ENCODE peak calls at places on chromosome 9, in seven cellular contexts. O, V, T, N, J, E and Z are unnamed samples. For H3K9me3, the result is how much of the 10 kb centered on the place peaks cover.

GRCh38 chr9:75096796-75097195 is 8.5 kb downstream of the OSTF1 start:
- DNase-seq in J (no peak), T (no peak), E (no peak), N (no peak), V (no peak), O (peak), Z (no peak)

GRCh38 chr9:69718218-69718617 is 41.6 kb downstream of the PTAR1 start:
- DNase-seq in N (no peak), J (no peak), O (no peak), E (peak), T (no peak), V (no peak), Z (no peak)

GRCh38 chr9:123914517-123915199 is 15.3 kb downstream of the DENND1A start:
- DNase-seq in J (no peak), N (no peak), E (no peak), V (no peak), O (no peak), T (no peak), Z (no peak)

GRCh38 chr9:37954581-37954981 is 50.7 kb upstream of the SLC25A51 start:
- DNase-seq in O (no peak), E (peak), V (no peak), T (no peak), J (no peak), N (no peak), Z (no peak)

GRCh38 chr9:34759432-34760134 is 49.6 kb upstream of the CCL21 start:
- DNase-seq in V (no peak), T (no peak), N (no peak), E (no peak), J (no peak), O (no peak), Z (no peak)

GRCh38 chr9:131800366-131800765 is 60.5 kb upstream of the RAPGEF1 start:
- DNase-seq in V (no peak), T (no peak), J (no peak), O (no peak), N (no peak), E (no peak), Z (no peak)

GRCh38 chr9:34546834-34547827 is 24.3 kb upstream of the ENHO start:
- DNase-seq in J (no peak), N (peak), V (no peak), O (peak), T (peak), E (peak), Z (peak)

GRCh38 chr9:91945277-91946074 is 4.6 kb downstream of the ROR2 start:
- DNase-seq in V (no peak), T (no peak), N (no peak), J (no peak), O (peak), E (no peak), Z (peak)

GRCh38 chr9:116555102-116555501 is 132.0 kb upstream of the TRIM32 start:
- DNase-seq in O (no peak), V (no peak), T (no peak), N (no peak), J (no peak), E (no peak), Z (no peak)

GRCh38 chr9:72315089-72315509 is 49.9 kb downstream of the ZFAND5 start:
- DNase-seq in T (peak), V (no peak), N (no peak), O (peak), E (peak), J (no peak), Z (peak)

GRCh38 chr9:27157736-27158135 is 48.7 kb downstream of the TEK start:
- DNase-seq in N (no peak), T (no peak), O (no peak), V (no peak), J (no peak), E (no peak), Z (no peak)

GRCh38 chr9:14910178-14910805 is at the start of gene FREM1:
- DNase-seq in T (no peak), O (no peak), E (peak), V (no peak), J (no peak), N (peak), Z (peak)

GRCh38 chr9:84600739-84601138 is 68.8 kb upstream of the NTRK2 start:
- DNase-seq in J (no peak), T (peak), V (no peak), O (no peak), E (no peak), N (no peak), Z (no peak)

GRCh38 chr9:70478963-70479641 is 64.6 kb upstream of the KLF9 start:
- DNase-seq in N (no peak), V (no peak), T (no peak), O (peak), J (no peak), E (no peak), Z (peak)

GRCh38 chr9:15403155-15403554 is 19.5 kb upstream of the SNAPC3 start:
- DNase-seq in V (no peak), J (no peak), O (no peak), T (peak), N (peak), E (no peak), Z (peak)

GRCh38 chr9:18473551-18474279 is at the start of gene ADAMTSL1:
- DNase-seq in E (peak), O (peak), T (no peak), N (no peak), J (no peak), V (no peak), Z (peak)

GRCh38 chr9:6975198-6975597 is 217.4 kb downstream of the KDM4C start:
- DNase-seq in E (no peak), T (no peak), O (no peak), N (no peak), J (no peak), V (no peak), Z (no peak)

GRCh38 chr9:77127071-77127470 is 50.3 kb upstream of the VPS13A start:
- DNase-seq in N (no peak), E (no peak), T (no peak), J (no peak), O (no peak), V (no peak), Z (no peak)

GRCh38 chr9:74942801-74943200 is 9.9 kb downstream of the C9orf40 start:
- DNase-seq in O (peak), E (no peak), V (no peak), N (no peak), J (no peak), T (no peak), Z (no peak)

GRCh38 chr9:76927540-76928240 is 21.8 kb upstream of the PRUNE2 start:
- DNase-seq in O (peak), V (no peak), N (no peak), T (peak), E (no peak), J (no peak), Z (peak)

GRCh38 chr9:126696091-126696763 is 82.5 kb downstream of the LMX1B start:
- DNase-seq in V (no peak), N (no peak), J (no peak), O (no peak), E (peak), T (no peak), Z (no peak)

GRCh38 chr9:35733109-35733541 is 659 bp downstream of the CREB3 start:
- DNase-seq in O (peak), N (peak), V (peak), T (peak), J (no peak), E (no peak), Z (peak)

GRCh38 chr9:27210588-27210987 is 86.4 kb downstream of the EQTN start:
- DNase-seq in E (no peak), J (no peak), T (no peak), O (no peak), N (no peak), V (no peak), Z (no peak)

GRCh38 chr9:133956520-133957076 is 35.5 kb downstream of the VAV2 start:
- DNase-seq in N (no peak), V (no peak), O (peak), T (no peak), J (no peak), E (peak), Z (no peak)

GRCh38 chr9:94866770-94867169 is 140.3 kb downstream of the AOPEP start:
- DNase-seq in V (no peak), N (no peak), T (no peak), J (no peak), E (no peak), O (peak), Z (no peak)

GRCh38 chr9:33161589-33162132 is 5.5 kb downstream of the B4GALT1 start:
- DNase-seq in V (no peak), E (no peak), T (peak), N (peak), J (no peak), O (no peak), Z (no peak)

GRCh38 chr9:65430221-65430620 is 145.2 kb upstream of the FOXD4L5 start:
- DNase-seq in N (no peak), V (no peak), O (no peak), T (no peak), E (no peak), J (no peak), Z (no peak)

GRCh38 chr9:99634185-99634584 is 187.5 kb upstream of the NR4A3 start:
- DNase-seq in J (no peak), N (no peak), V (no peak), T (no peak), O (no peak), E (no peak), Z (no peak)

GRCh38 chr9:3760031-3760430 is 234.2 kb upstream of the RFX3 start:
- DNase-seq in E (no peak), N (no peak), T (peak), V (no peak), J (no peak), O (peak), Z (no peak)

GRCh38 chr9:123998970-123999621 is 12.5 kb upstream of the LHX2 start:
- DNase-seq in N (no peak), J (no peak), T (no peak), E (peak), O (no peak), V (peak), Z (no peak)

GRCh38 chr9:71270554-71270953 is 149.1 kb upstream of the TRPM3 start:
- DNase-seq in O (no peak), E (no peak), T (peak), J (no peak), V (no peak), N (no peak), Z (no peak)

GRCh38 chr9:136808075-136808780 is 480 bp downstream of the RABL6 start:
- DNase-seq in O (no peak), V (peak), J (no peak), N (peak), T (no peak), E (peak), Z (peak)

GRCh38 chr9:84697042-84697441 is 27.5 kb downstream of the NTRK2 start:
- DNase-seq in T (no peak), N (no peak), O (no peak), E (no peak), V (no peak), J (no peak), Z (no peak)

GRCh38 chr9:86519216-86519615 is 165.0 kb upstream of the TUT7 start:
- DNase-seq in O (peak), N (no peak), E (no peak), J (no peak), T (no peak), V (no peak), Z (no peak)
- H3K9me3 ChIP-seq in O (under half), N (under half), E (under half), J (under half), T (under half), V (under half), Z (under half)

GRCh38 chr9:129570450-129571297 is 50.2 kb downstream of the C9orf50 start:
- DNase-seq in E (peak), O (peak), T (peak), J (no peak), N (peak), V (no peak), Z (no peak)

GRCh38 chr9:129567842-129568559 is 52.9 kb downstream of the C9orf50 start:
- DNase-seq in O (peak), V (no peak), T (peak), E (peak), N (no peak), J (no peak), Z (peak)

GRCh38 chr9:129567329-129567728 is 53.6 kb downstream of the C9orf50 start:
- DNase-seq in J (no peak), N (no peak), E (no peak), O (no peak), T (no peak), V (no peak), Z (no peak)

GRCh38 chr9:129569506-129570449 is 51.1 kb downstream of the C9orf50 start:
- DNase-seq in V (no peak), N (peak), E (no peak), T (peak), O (peak), J (no peak), Z (peak)

DNA sequence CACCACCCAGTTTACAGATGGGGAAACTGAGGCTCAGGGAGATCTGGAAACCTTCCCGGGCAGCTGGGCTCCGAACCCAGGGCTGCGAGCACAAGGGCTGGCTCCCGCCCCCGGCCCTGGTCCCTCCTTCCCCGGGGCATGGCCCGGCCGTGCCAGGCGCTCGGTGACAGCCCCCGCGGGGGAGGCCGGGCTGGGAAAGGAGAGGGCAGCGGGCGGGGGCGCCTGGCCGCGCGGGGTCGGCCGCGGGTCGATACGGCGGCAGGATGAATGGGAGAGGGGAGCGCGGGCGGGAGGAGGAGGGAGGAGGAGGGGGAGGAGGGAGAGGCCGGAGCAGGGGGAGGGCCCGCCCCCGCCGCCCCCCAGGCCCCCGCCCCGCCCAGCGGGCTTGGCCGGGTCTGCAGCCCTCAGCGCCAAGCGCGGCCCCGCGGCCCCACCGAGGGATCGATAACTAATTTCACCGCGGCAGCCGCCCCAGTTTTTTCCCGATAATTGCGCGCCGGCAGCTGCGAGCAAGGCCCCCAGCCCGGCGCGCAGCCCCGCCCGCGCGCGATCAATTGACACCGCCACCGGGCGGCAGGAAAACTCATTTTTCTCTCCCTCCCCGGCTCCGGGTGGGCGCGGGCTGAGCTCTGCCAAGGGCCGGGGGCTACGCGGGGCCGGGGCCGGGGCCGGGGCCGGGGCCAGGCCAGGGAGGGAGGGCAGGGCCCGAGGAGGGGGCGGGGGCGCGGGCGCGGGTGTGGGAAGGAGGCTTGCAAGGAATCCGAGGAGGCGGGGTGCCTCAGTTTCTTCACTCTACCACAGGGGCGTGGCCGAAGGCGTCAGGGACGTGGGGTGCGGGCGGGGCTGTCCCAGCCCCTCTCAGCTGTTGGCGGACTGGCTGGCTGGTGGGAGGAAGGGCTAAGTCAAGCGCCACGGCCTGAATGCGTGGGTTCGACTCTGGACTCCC is 52.1 kb downstream of the C9orf50 start:
- DNase-seq in J (no peak), E (peak), V (no peak), T (no peak), N (peak), O (no peak), Z (peak)
- H3K9me3 ChIP-seq in J (under half), E (under half), V (under half), T (under half), N (under half), O (under half), Z (under half)

GRCh38 chr9:92988215-92988731 is 41.0 kb downstream of the FGD3 start:
- DNase-seq in O (no peak), J (no peak), T (peak), N (no peak), V (no peak), E (no peak), Z (no peak)

GRCh38 chr9:92982130-92982529 is 34.8 kb downstream of the FGD3 start:
- DNase-seq in J (no peak), N (no peak), O (no peak), V (no peak), E (no peak), T (no peak), Z (no peak)

GRCh38 chr9:92983984-92984589 is 36.8 kb downstream of the FGD3 start:
- DNase-seq in N (peak), O (peak), V (no peak), T (peak), E (no peak), J (no peak), Z (no peak)

GRCh38 chr9:92986175-92987110 is 39.1 kb downstream of the FGD3 start:
- DNase-seq in O (no peak), J (no peak), T (no peak), V (peak), N (no peak), E (no peak), Z (peak)

DNA sequence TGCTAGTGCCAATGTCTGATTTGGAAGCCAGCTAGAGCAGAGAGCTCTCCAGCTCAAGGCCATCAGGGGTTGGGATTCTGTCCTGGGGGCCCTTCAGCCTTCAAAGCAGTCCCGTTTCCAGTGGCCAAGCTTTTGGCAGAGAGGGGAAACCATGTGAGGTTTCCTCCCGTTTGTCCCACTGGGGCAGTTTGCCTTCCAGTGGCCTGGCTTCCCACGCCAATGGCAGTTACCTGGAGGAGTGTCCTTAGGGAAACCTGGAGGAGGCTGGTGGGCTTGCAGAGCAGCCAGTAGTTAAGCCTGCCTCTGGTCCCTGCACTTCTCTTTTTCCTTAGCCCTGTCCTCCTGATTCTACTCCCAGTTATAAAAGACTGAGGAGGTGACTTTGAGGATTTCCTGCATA is 37.7 kb downstream of the FGD3 start:
- DNase-seq in V (no peak), J (no peak), N (no peak), T (no peak), O (no peak), E (no peak), Z (no peak)
- H3K9me3 ChIP-seq in V (under half), J (under half), N (under half), T (under half), O (under half), E (under half), Z (under half)

DNA sequence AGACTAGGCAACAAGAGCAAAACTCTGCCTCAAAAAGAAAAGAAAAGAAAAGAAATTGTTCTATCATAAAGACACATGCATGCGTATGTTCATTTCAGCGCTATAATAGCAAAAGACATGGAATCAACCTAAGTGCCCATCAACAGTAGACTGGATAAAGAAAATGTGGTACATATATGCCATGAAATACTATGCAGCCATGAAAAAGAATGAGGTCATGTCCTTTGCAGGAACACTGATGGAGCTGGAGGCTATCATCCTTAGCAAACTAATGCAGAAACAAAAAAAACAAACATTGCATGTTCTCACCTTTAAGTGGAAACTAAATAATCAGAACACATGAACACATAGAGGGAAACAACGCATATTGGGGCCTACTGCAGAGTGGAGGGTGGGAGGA is 6.3 kb upstream of the ZNF883 start:
- DNase-seq in J (no peak), V (no peak), O (no peak), E (no peak), N (no peak), T (no peak), Z (no peak)
- H3K9me3 ChIP-seq in J (under half), V (under half), O (under half), E (under half), N (under half), T (under half), Z (under half)

GRCh38 chr9:89397471-89397870 is 79.2 kb downstream of the SECISBP2 start:
- DNase-seq in J (no peak), N (no peak), T (no peak), V (no peak), O (no peak), E (no peak), Z (no peak)
- H3K9me3 ChIP-seq in J (under half), N (under half), T (under half), V (under half), O (under half), E (under half), Z (under half)

DNA sequence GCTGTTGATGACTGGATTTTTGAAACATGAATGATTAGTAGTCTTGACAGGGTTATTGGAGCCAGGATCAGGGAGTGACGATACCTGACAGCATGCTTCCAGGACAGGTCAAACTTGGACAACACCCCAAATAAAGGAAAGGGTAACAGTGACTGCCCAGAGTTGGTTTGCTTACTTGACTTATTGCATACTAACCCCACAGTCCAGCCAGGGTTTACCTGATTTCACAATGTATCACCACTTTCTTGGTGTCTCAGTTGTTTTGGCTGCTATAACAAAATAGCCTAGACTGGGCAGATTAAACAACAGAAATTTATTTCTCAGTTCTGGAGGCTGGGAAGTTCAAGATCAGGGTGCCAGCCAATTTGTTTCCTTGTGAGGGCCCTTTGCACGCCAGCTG is 301.0 kb upstream of the VLDLR start:
- DNase-seq in N (no peak), O (no peak), E (no peak), V (no peak), T (no peak), J (no peak), Z (no peak)
- H3K9me3 ChIP-seq in N (under half), O (under half), E (under half), V (under half), T (under half), J (under half), Z (under half)

GRCh38 chr9:40911647-40912046 is 216.8 kb downstream of the FOXD4L6 start:
- DNase-seq in T (no peak), J (no peak), N (no peak), V (no peak), O (no peak), E (no peak), Z (no peak)
- H3K9me3 ChIP-seq in T (under half), J (half or more), N (under half), V (half or more), O (half or more), E (half or more), Z (under half)

GRCh38 chr9:134993996-134994720 is 76.4 kb upstream of the FCN1 start:
- DNase-seq in E (peak), J (no peak), T (no peak), V (no peak), O (no peak), N (no peak), Z (no peak)

GRCh38 chr9:134992755-134993124 is 75.0 kb upstream of the FCN1 start:
- DNase-seq in V (no peak), J (no peak), O (no peak), N (no peak), E (peak), T (no peak), Z (no peak)

GRCh38 chr9:134993416-134993815 is 75.7 kb upstream of the FCN1 start:
- DNase-seq in O (no peak), V (no peak), T (no peak), N (no peak), E (peak), J (no peak), Z (no peak)

GRCh38 chr9:134989206-134990065 is 71.7 kb upstream of the FCN1 start:
- DNase-seq in N (no peak), V (no peak), O (no peak), E (peak), T (no peak), J (no peak), Z (no peak)

GRCh38 chr9:134991808-134992754 is 74.4 kb upstream of the FCN1 start:
- DNase-seq in N (no peak), O (no peak), E (peak), T (no peak), V (no peak), J (no peak), Z (no peak)
- H3K9me3 ChIP-seq in N (under half), O (under half), E (under half), T (under half), V (under half), J (under half), Z (under half)